ENCODE peak calls at places on chromosomes 16 and 17, in six cellular contexts. One of them, this sample, is unnamed.
A peak's percentile ranks its signal among the peaks of the same experiment; 100 is the strongest.

GRCh38 chr16:71352466-71352865 is 6.1 kb upstream of the CALB2 start:
- DNase-seq in esophagus muscularis mucosa: no peak
- DNase-seq in right lobe of liver: no peak
- DNase-seq in K562: no peak
- DNase-seq in sigmoid colon: no peak
- DNase-seq in ovary: no peak
- DNase-seq in this sample: no peak

GRCh38 chr17:2061441-2061797 is 6.5 kb downstream of the HIC1 start:
- DNase-seq in sigmoid colon: no peak
- DNase-seq in K562: no peak
- DNase-seq in ovary: no peak
- DNase-seq in esophagus muscularis mucosa: peak; percentile 92
- DNase-seq in right lobe of liver: no peak
- DNase-seq in this sample: peak; percentile 11

GRCh38 chr17:64107517-64108235 is 22.3 kb downstream of the ERN1 start:
- DNase-seq in esophagus muscularis mucosa: no peak
- DNase-seq in K562: no peak
- DNase-seq in ovary: no peak
- DNase-seq in right lobe of liver: peak; percentile 39
- DNase-seq in sigmoid colon: no peak
- DNase-seq in this sample: peak; percentile 76

GRCh38 chr16:86556576-86556975 is 1.5 kb upstream of the MTHFSD start:
- DNase-seq in esophagus muscularis mucosa: no peak
- DNase-seq in ovary: no peak
- DNase-seq in K562: no peak
- DNase-seq in right lobe of liver: no peak
- DNase-seq in sigmoid colon: peak; percentile 51
- DNase-seq in this sample: no peak

GRCh38 chr17:55295411-55296170 is 30.8 kb downstream of the HLF start:
- DNase-seq in K562: peak; percentile 81
- DNase-seq in ovary: peak; percentile 65
- DNase-seq in esophagus muscularis mucosa: no peak
- DNase-seq in right lobe of liver: peak; percentile 80
- DNase-seq in sigmoid colon: peak; percentile 82
- DNase-seq in this sample: peak; percentile 63

GRCh38 chr17:68378202-68379149 is 78.8 kb downstream of the WIPI1 start:
- DNase-seq in esophagus muscularis mucosa: peak; percentile 97
- DNase-seq in right lobe of liver: peak; percentile 98
- DNase-seq in ovary: peak; percentile 92
- DNase-seq in sigmoid colon: peak; percentile 98
- DNase-seq in K562: no peak
- DNase-seq in this sample: peak; percentile 85

GRCh38 chr16:56352351-56353053 is 72.8 kb downstream of the AMFR start:
- DNase-seq in ovary: peak; percentile 9
- DNase-seq in right lobe of liver: peak; percentile 23
- DNase-seq in K562: no peak
- DNase-seq in esophagus muscularis mucosa: no peak
- DNase-seq in sigmoid colon: peak; percentile 62
- DNase-seq in this sample: no peak

GRCh38 chr17:75242461-75243042 is 18.9 kb downstream of the GGA3 start:
- DNase-seq in esophagus muscularis mucosa: no peak
- DNase-seq in sigmoid colon: no peak
- DNase-seq in ovary: no peak
- DNase-seq in K562: no peak
- DNase-seq in right lobe of liver: no peak
- DNase-seq in this sample: no peak

GRCh38 chr17:46178550-46179198 is 14.6 kb downstream of the KANSL1 start:
- DNase-seq in sigmoid colon: no peak
- DNase-seq in right lobe of liver: no peak
- DNase-seq in K562: no peak
- DNase-seq in esophagus muscularis mucosa: no peak
- DNase-seq in ovary: no peak
- DNase-seq in this sample: no peak

GRCh38 chr17:28242791-28243190 is 76.2 kb upstream of the TMEM97 start:
- DNase-seq in K562: no peak
- DNase-seq in right lobe of liver: no peak
- DNase-seq in esophagus muscularis mucosa: no peak
- DNase-seq in ovary: no peak
- DNase-seq in sigmoid colon: no peak
- DNase-seq in this sample: no peak

GRCh38 chr17:60086822-60087591 is 8.3 kb upstream of the HEATR6 start:
- DNase-seq in ovary: no peak
- DNase-seq in esophagus muscularis mucosa: no peak
- DNase-seq in right lobe of liver: no peak
- DNase-seq in K562: no peak
- DNase-seq in sigmoid colon: no peak
- DNase-seq in this sample: no peak

GRCh38 chr17:8608001-8608400 is 22.5 kb downstream of the MYH10 start:
- DNase-seq in right lobe of liver: no peak
- DNase-seq in sigmoid colon: no peak
- DNase-seq in esophagus muscularis mucosa: no peak
- DNase-seq in ovary: no peak
- DNase-seq in K562: no peak
- DNase-seq in this sample: no peak

GRCh38 chr17:35891273-35891672 is 11.1 kb upstream of the CCL5 start:
- DNase-seq in esophagus muscularis mucosa: no peak
- DNase-seq in K562: no peak
- DNase-seq in right lobe of liver: no peak
- DNase-seq in ovary: no peak
- DNase-seq in sigmoid colon: no peak
- DNase-seq in this sample: no peak

GRCh38 chr17:81027038-81027437 is 7.9 kb upstream of the BAIAP2 start:
- DNase-seq in right lobe of liver: no peak
- DNase-seq in esophagus muscularis mucosa: no peak
- DNase-seq in sigmoid colon: peak; percentile 74
- DNase-seq in ovary: no peak
- DNase-seq in K562: no peak
- DNase-seq in this sample: no peak

GRCh38 chr17:77193653-77194052 is 52.9 kb downstream of the SEC14L1 start:
- DNase-seq in sigmoid colon: no peak
- DNase-seq in ovary: no peak
- DNase-seq in esophagus muscularis mucosa: no peak
- DNase-seq in K562: no peak
- DNase-seq in right lobe of liver: no peak
- DNase-seq in this sample: no peak

GRCh38 chr17:37568350-37569053 is 40.7 kb downstream of the SYNRG start:
- DNase-seq in K562: no peak
- DNase-seq in esophagus muscularis mucosa: no peak
- DNase-seq in ovary: no peak
- DNase-seq in sigmoid colon: no peak
- DNase-seq in right lobe of liver: no peak
- DNase-seq in this sample: no peak

GRCh38 chr17:37571674-37572073 is 37.5 kb downstream of the SYNRG start:
- DNase-seq in right lobe of liver: no peak
- DNase-seq in K562: no peak
- DNase-seq in esophagus muscularis mucosa: no peak
- DNase-seq in ovary: no peak
- DNase-seq in sigmoid colon: no peak
- DNase-seq in this sample: no peak

GRCh38 chr17:37567137-37567927 is 41.9 kb downstream of the SYNRG start:
- DNase-seq in K562: no peak
- DNase-seq in sigmoid colon: no peak
- DNase-seq in esophagus muscularis mucosa: no peak
- DNase-seq in right lobe of liver: no peak
- DNase-seq in ovary: no peak
- DNase-seq in this sample: no peak

GRCh38 chr17:37574427-37574826 is 34.8 kb downstream of the SYNRG start:
- DNase-seq in right lobe of liver: no peak
- DNase-seq in ovary: no peak
- DNase-seq in sigmoid colon: no peak
- DNase-seq in esophagus muscularis mucosa: no peak
- DNase-seq in K562: no peak
- DNase-seq in this sample: no peak

DNA sequence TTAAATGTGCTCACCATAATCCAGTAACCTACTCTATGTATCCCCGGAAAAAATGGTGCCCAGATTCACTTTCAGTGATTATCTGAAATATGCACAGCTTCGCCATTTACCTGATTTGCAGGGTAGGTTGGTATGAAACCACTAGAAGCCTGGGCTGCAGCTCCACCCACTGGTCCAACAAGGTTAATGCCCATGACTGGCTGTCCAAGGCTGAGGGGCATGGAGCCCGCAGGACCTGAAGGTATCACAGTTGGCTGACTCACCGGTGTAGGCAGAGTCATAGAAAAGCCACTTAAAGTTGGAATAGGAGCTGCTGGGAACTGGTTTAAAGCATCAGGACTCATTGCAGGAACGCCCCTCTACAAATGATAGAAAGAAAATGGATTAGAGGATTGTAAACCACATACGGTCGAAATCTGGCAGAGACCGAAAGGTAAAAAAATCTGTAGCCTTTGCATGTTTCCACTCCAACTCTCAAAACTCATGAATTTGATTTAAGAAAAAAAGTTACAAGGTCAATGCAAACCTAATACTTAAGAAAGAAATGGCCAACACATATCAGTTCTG is 38.6 kb downstream of the SYNRG start:
- DNase-seq in ovary: no peak
- DNase-seq in K562: peak; percentile 25
- DNase-seq in right lobe of liver: no peak
- DNase-seq in esophagus muscularis mucosa: no peak
- DNase-seq in sigmoid colon: no peak
- DNase-seq in this sample: peak; percentile 48
- TF ChIP-seq CTCF in ovary: no peak
- TF ChIP-seq CTCF in K562: peak; percentile 66
- TF ChIP-seq CTCF in right lobe of liver: peak; percentile 52
- TF ChIP-seq CTCF in esophagus muscularis mucosa: peak; percentile 39
- TF ChIP-seq CTCF in sigmoid colon: peak; percentile 18
- TF ChIP-seq CTCF in this sample: peak; percentile 31

GRCh38 chr16:58363746-58364393 is 28.4 kb upstream of the GINS3 start:
- DNase-seq in K562: no peak
- DNase-seq in sigmoid colon: no peak
- DNase-seq in ovary: no peak
- DNase-seq in esophagus muscularis mucosa: no peak
- DNase-seq in right lobe of liver: no peak
- DNase-seq in this sample: no peak

GRCh38 chr16:58365623-58366022 is 26.6 kb upstream of the GINS3 start:
- DNase-seq in right lobe of liver: no peak
- DNase-seq in ovary: no peak
- DNase-seq in K562: no peak
- DNase-seq in sigmoid colon: no peak
- DNase-seq in esophagus muscularis mucosa: no peak
- DNase-seq in this sample: no peak

DNA sequence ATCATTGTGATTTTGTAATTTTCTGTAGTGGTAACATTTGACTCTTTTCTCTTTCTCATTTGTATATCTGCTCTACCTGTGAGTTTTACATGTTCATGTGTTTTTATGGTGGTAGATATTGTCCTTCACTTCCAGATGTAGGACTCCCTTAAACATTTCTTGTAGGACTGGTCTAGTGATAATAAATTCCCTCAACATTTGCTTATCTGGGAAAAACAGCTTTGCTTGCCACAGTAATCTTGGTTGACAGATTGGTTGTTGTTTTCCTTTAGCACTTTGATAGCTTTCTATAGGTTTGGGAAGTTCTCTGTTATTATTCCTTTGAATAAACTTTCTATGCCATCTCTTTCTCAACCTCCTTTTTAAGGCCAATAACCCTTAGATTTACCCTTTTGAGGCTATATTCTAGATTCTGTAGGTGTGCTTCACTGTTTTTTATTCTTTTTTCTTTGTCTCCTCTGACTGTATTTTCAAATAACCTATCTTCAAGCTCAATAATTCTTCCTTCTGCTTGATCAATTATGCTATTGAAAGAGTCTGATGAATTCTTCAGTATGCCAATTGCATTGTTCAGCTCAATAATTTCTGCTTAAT is 32.1 kb upstream of the GINS3 start:
- DNase-seq in K562: no peak
- DNase-seq in right lobe of liver: no peak
- DNase-seq in ovary: no peak
- DNase-seq in sigmoid colon: no peak
- DNase-seq in esophagus muscularis mucosa: no peak
- DNase-seq in this sample: no peak
- TF ChIP-seq POLR2A in K562: no peak
- TF ChIP-seq POLR2A in right lobe of liver: no peak
- TF ChIP-seq POLR2A in ovary: no peak
- TF ChIP-seq POLR2A in sigmoid colon: no peak
- TF ChIP-seq POLR2A in esophagus muscularis mucosa: no peak
- TF ChIP-seq POLR2A in this sample: no peak

GRCh38 chr17:18324140-18325049 is 9.3 kb downstream of the SMCR8 start:
- DNase-seq in sigmoid colon: peak; percentile 45
- DNase-seq in K562: no peak
- DNase-seq in esophagus muscularis mucosa: no peak
- DNase-seq in right lobe of liver: no peak
- DNase-seq in ovary: no peak
- DNase-seq in this sample: no peak
- TF ChIP-seq CTCF in sigmoid colon: no peak
- TF ChIP-seq CTCF in K562: no peak
- TF ChIP-seq CTCF in esophagus muscularis mucosa: no peak
- TF ChIP-seq CTCF in right lobe of liver: no peak
- TF ChIP-seq CTCF in ovary: no peak
- TF ChIP-seq CTCF in this sample: no peak

GRCh38 chr16:30446203-30446595 is 525 bp upstream of the SEPHS2 start:
- DNase-seq in K562: no peak
- DNase-seq in esophagus muscularis mucosa: no peak
- DNase-seq in right lobe of liver: no peak
- DNase-seq in ovary: no peak
- DNase-seq in sigmoid colon: no peak
- DNase-seq in this sample: no peak

GRCh38 chr16:30445149-30445407 is 596 bp downstream of the SEPHS2 start:
- DNase-seq in esophagus muscularis mucosa: no peak
- DNase-seq in sigmoid colon: no peak
- DNase-seq in ovary: no peak
- DNase-seq in K562: no peak
- DNase-seq in right lobe of liver: no peak
- DNase-seq in this sample: no peak

GRCh38 chr16:30444231-30445148 is 1.2 kb downstream of the SEPHS2 start:
- DNase-seq in K562: peak; percentile 30
- DNase-seq in ovary: no peak
- DNase-seq in sigmoid colon: no peak
- DNase-seq in right lobe of liver: no peak
- DNase-seq in esophagus muscularis mucosa: no peak
- DNase-seq in this sample: no peak

GRCh38 chr16:30447512-30448226 is 2.0 kb upstream of the SEPHS2 start:
- DNase-seq in sigmoid colon: no peak
- DNase-seq in ovary: no peak
- DNase-seq in esophagus muscularis mucosa: no peak
- DNase-seq in right lobe of liver: peak; percentile 60
- DNase-seq in K562: no peak
- DNase-seq in this sample: peak; percentile 30

DNA sequence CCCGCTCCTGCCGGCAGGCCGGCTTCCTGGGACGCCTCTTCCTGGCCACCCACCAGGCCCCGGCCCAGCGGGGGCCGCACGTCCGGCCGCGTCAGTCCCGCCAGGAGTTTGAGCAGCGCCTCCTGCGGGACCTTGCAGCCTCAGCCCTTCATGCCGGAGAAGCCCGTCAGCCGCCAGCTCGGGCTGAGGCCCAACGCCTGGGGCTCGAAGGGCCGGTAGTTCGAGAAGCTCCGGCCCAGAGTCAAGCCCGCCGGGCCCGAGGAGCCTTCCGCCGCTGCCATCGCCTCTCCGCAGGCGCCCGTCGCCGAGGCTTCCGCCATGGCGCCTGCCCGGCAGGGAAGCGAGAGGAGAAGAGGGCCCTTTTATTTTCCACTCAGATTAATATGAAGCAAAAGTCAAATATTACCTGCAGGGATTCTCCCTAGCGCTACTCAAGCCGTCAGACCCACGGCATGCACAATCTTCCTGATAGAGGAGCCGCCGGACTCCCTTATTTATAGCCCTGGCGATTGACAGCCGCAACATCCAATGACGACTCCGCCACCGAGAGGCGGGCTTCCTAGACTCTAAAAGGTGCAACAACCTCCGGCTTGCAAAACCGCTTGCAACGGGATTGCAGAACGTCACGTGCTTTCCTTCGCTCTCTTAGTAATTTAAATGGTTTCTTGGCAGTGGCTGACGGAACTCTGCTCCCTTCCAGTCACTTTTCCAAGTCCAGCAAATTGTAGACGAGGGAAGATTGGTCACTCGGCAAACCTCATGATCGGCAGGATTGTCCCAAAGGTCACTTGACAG is at the start of gene SEPHS2:
- DNase-seq in K562: peak; percentile 93
- DNase-seq in right lobe of liver: peak; percentile 100
- DNase-seq in sigmoid colon: peak; percentile 99
- DNase-seq in ovary: peak; percentile 97
- DNase-seq in esophagus muscularis mucosa: peak; percentile 99
- DNase-seq in this sample: peak; percentile 98
- TF ChIP-seq POLR2A in K562: peak; percentile 98
- TF ChIP-seq POLR2A in right lobe of liver: peak; percentile 100
- TF ChIP-seq POLR2A in sigmoid colon: peak; percentile 84
- TF ChIP-seq POLR2A in ovary: peak; percentile 38
- TF ChIP-seq POLR2A in esophagus muscularis mucosa: peak; percentile 76
- TF ChIP-seq POLR2A in this sample: peak; percentile 99